ENCODE peak calls at places on chromosome 2, in six cellular contexts. K, T, H, E, J and N are unnamed samples.

GRCh38 chr2:112869258-112869842 is 32.8 kb upstream of the IL1B start:
- DNase-seq in K (peak; percentile 80), T (peak; percentile 70), H (peak; percentile 43), E (peak; percentile 94), J (no peak), N (peak; percentile 98)

GRCh38 chr2:3222636-3223035 is 155.0 kb downstream of the EIPR1 start:
- DNase-seq in K (no peak), T (no peak), H (no peak), E (no peak), J (peak; percentile 50), N (no peak)

GRCh38 chr2:83742117-83742782 is 716.8 kb downstream of the SUCLG1 start:
- DNase-seq in K (no peak), T (peak; percentile 23), H (no peak), E (no peak), J (no peak), N (peak; percentile 97)

GRCh38 chr2:158932246-158932645 is 36.2 kb upstream of the TANC1 start:
- DNase-seq in K (no peak), T (no peak), H (no peak), E (no peak), J (no peak), N (no peak)

GRCh38 chr2:127007652-127008051 is 99.3 kb downstream of the BIN1 start:
- DNase-seq in K (peak; percentile 55), T (no peak), H (peak; percentile 87), E (no peak), J (no peak), N (peak; percentile 86)

GRCh38 chr2:120486946-120487345 is 141.0 kb downstream of the INHBB start:
- DNase-seq in K (no peak), T (no peak), H (peak; percentile 10), E (no peak), J (no peak), N (peak; percentile 45)

GRCh38 chr2:70248810-70249438 is 496 bp upstream of the TIA1 start:
- DNase-seq in K (no peak), T (peak; percentile 91), H (no peak), E (peak; percentile 92), J (peak; percentile 96), N (peak; percentile 76)

GRCh38 chr2:240418311-240418710 is 17.2 kb upstream of the GPC1 start:
- DNase-seq in K (no peak), T (no peak), H (no peak), E (no peak), J (no peak), N (no peak)

GRCh38 chr2:233247116-233247515 is 4.4 kb upstream of the ATG16L1 start:
- DNase-seq in K (no peak), T (no peak), H (no peak), E (no peak), J (no peak), N (no peak)

GRCh38 chr2:233089851-233090250 is 29.7 kb downstream of the INPP5D start:
- DNase-seq in K (no peak), T (no peak), H (no peak), E (no peak), J (no peak), N (no peak)

GRCh38 chr2:186704897-186705296 is 11.0 kb downstream of the FAM171B start:
- DNase-seq in K (no peak), T (no peak), H (no peak), E (no peak), J (no peak), N (no peak)

GRCh38 chr2:184419744-184420143 is 178.6 kb upstream of the ZNF804A start:
- DNase-seq in K (no peak), T (no peak), H (no peak), E (no peak), J (no peak), N (peak; percentile 2)

DNA sequence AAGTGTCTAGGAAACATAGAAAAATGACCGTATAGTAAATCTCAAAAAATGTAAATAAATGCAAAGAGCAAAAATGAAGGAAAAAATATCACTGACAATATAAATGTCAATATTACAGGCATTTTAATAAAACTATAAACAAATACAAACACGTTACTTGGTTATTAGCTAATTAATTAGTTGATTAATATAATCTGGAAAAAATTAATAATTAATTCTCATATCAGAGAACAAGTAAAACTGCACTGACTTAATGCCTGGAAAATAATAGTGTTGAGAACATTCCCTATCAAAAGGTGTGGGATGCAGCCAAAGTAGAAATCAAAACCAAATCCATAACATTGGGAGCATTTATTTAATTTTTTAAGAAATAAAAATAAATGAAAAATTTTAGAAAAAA is 181.8 kb upstream of the ZNF804A start:
- DNase-seq in K (no peak), T (no peak), H (no peak), E (no peak), J (no peak), N (no peak)
- H3K4me3 ChIP-seq in K (no peak overlapping the region), T (no peak overlapping the region), H (no peak overlapping the region), E (no peak overlapping the region), J (no peak overlapping the region), N (no peak overlapping the region)

DNA sequence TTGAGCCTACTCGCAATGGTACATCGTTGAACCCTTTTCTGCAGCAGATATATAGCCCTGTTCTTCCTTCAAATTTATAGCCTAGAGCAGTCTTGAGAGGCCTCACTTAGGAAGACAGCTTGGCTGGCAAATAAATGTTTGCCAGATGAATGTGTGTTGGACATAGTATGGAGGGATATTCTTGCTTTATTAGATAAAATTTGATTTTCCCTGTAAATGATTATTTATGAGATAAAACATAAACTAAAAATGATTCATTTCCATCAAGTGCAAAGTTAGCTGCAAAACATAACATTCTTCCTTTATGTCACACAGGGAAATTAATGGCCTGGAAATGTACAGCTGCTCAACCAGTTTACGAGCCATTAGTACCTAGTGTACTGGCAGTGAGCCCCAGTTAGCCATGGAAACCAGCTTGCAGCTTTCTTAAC is 82.5 kb downstream of the LIMS1 start:
- DNase-seq in K (no peak), T (no peak), H (peak; percentile 55), E (no peak), J (no peak), N (peak; percentile 75)
- H3K4me3 ChIP-seq in K (no peak overlapping the region), T (no peak overlapping the region), H (no peak overlapping the region), E (no peak overlapping the region), J (no peak overlapping the region), N (no peak overlapping the region)

GRCh38 chr2:170713280-170714155 is 1.6 kb upstream of the SP5 start:
- DNase-seq in K (no peak), T (no peak), H (no peak), E (peak; percentile 44), J (no peak), N (no peak)

GRCh38 chr2:170716851-170717598 is 1.9 kb downstream of the SP5 start:
- DNase-seq in K (no peak), T (no peak), H (peak; percentile 5), E (peak; percentile 70), J (no peak), N (peak; percentile 41)

GRCh38 chr2:170714156-170715061 is 728 bp upstream of the SP5 start:
- DNase-seq in K (no peak), T (peak; percentile 31), H (no peak), E (peak; percentile 74), J (no peak), N (no peak)

GRCh38 chr2:170715932-170716777 is 1.0 kb downstream of the SP5 start:
- DNase-seq in K (no peak), T (no peak), H (no peak), E (peak; percentile 41), J (no peak), N (no peak)

GRCh38 chr2:170715062-170715931 is at the start of gene SP5:
- DNase-seq in K (no peak), T (peak; percentile 25), H (peak; percentile 29), E (peak; percentile 71), J (no peak), N (peak; percentile 48)
- H3K4me3 ChIP-seq in K (peak within 1 kb of the TSS; percentile 15), T (peak within 1 kb of the TSS; percentile 44), H (peak within 1 kb of the TSS; percentile 46), E (no peak within 1 kb of the TSS), J (peak within 1 kb of the TSS; percentile 44), N (peak within 1 kb of the TSS; percentile 8)

GRCh38 chr2:238810321-238810720 is 37.6 kb upstream of the TWIST2 start:
- DNase-seq in K (no peak), T (no peak), H (no peak), E (no peak), J (no peak), N (no peak)

GRCh38 chr2:238813109-238813508 is 34.8 kb upstream of the TWIST2 start:
- DNase-seq in K (no peak), T (no peak), H (no peak), E (no peak), J (no peak), N (no peak)

GRCh38 chr2:238811293-238811692 is 36.6 kb upstream of the TWIST2 start:
- DNase-seq in K (peak; percentile 58), T (no peak), H (peak; percentile 6), E (no peak), J (no peak), N (no peak)

GRCh38 chr2:238808761-238809160 is 39.1 kb upstream of the TWIST2 start:
- DNase-seq in K (no peak), T (no peak), H (no peak), E (no peak), J (no peak), N (no peak)

GRCh38 chr2:238811765-238812164 is 36.1 kb upstream of the TWIST2 start:
- DNase-seq in K (peak; percentile 54), T (no peak), H (no peak), E (no peak), J (no peak), N (no peak)
- H3K4me3 ChIP-seq in K (no peak overlapping the region), T (no peak overlapping the region), H (no peak overlapping the region), E (no peak overlapping the region), J (no peak overlapping the region), N (no peak overlapping the region)

GRCh38 chr2:241967096-241967495 is 97.6 kb downstream of the RTP5 start:
- DNase-seq in K (no peak), T (no peak), H (no peak), E (no peak), J (no peak), N (no peak)

GRCh38 chr2:241967745-241968144 is 98.2 kb downstream of the RTP5 start:
- DNase-seq in K (no peak), T (no peak), H (no peak), E (no peak), J (no peak), N (no peak)

GRCh38 chr2:241966671-241967070 is 97.1 kb downstream of the RTP5 start:
- DNase-seq in K (no peak), T (no peak), H (no peak), E (no peak), J (no peak), N (no peak)

GRCh38 chr2:241964133-241964532 is 94.6 kb downstream of the RTP5 start:
- DNase-seq in K (no peak), T (no peak), H (no peak), E (no peak), J (no peak), N (no peak)

GRCh38 chr2:241965931-241966412 is 96.4 kb downstream of the RTP5 start:
- DNase-seq in K (peak; percentile 82), T (peak; percentile 25), H (peak; percentile 95), E (no peak), J (peak; percentile 76), N (peak; percentile 54)
- H3K4me3 ChIP-seq in K (peak overlapping the region; percentile 31), T (no peak overlapping the region), H (peak overlapping the region; percentile 6), E (no peak overlapping the region), J (peak overlapping the region; percentile 24), N (no peak overlapping the region)

GRCh38 chr2:160255401-160255800 is 55.3 kb upstream of the ITGB6 start:
- DNase-seq in K (no peak), T (no peak), H (no peak), E (no peak), J (no peak), N (no peak)
- H3K4me3 ChIP-seq in K (no peak overlapping the region), T (no peak overlapping the region), H (no peak overlapping the region), E (no peak overlapping the region), J (no peak overlapping the region), N (no peak overlapping the region)

GRCh38 chr2:1791670-1792069 is 47.4 kb upstream of the PXDN start:
- DNase-seq in K (peak; percentile 20), T (no peak), H (peak; percentile 66), E (no peak), J (no peak), N (no peak)
- H3K4me3 ChIP-seq in K (no peak overlapping the region), T (no peak overlapping the region), H (no peak overlapping the region), E (no peak overlapping the region), J (no peak overlapping the region), N (no peak overlapping the region)

GRCh38 chr2:63587814-63588384 is 378 bp downstream of the WDPCP start:
- DNase-seq in K (peak; percentile 10), T (no peak), H (no peak), E (no peak), J (no peak), N (no peak)
- H3K4me3 ChIP-seq in K (peak overlapping the region; percentile 69), T (peak overlapping the region; percentile 66), H (peak overlapping the region; percentile 51), E (peak overlapping the region; percentile 47), J (peak overlapping the region; percentile 83), N (peak overlapping the region; percentile 69)